ENCODE peak calls at places on chromosomes 11 and 22, in four cellular contexts. One of them, this sample, is unnamed.

GRCh38 chr11:68142028-68142412 is 20.8 kb upstream of the CHKA start:
- DNase-seq in neural progenitor cell: no peak
- DNase-seq in HL-60: peak
- DNase-seq in Caco-2: no peak
- DNase-seq in this sample: no peak

GRCh38 chr11:69293819-69294505 is at the start of gene MYEOV:
- DNase-seq in neural progenitor cell: peak
- DNase-seq in HL-60: no peak
- DNase-seq in Caco-2: peak
- DNase-seq in this sample: peak

GRCh38 chr11:1308745-1309497 is 511 bp downstream of the TOLLIP start:
- DNase-seq in neural progenitor cell: no peak
- DNase-seq in HL-60: no peak
- DNase-seq in Caco-2: no peak
- DNase-seq in this sample: peak

GRCh38 chr22:49777569-49778250 is 50.0 kb downstream of the BRD1 start:
- DNase-seq in neural progenitor cell: no peak
- DNase-seq in HL-60: no peak
- DNase-seq in Caco-2: no peak
- DNase-seq in this sample: no peak

GRCh38 chr11:818396-819128 is at the start of gene PNPLA2:
- DNase-seq in neural progenitor cell: no peak
- DNase-seq in HL-60: no peak
- DNase-seq in Caco-2: peak
- DNase-seq in this sample: no peak

GRCh38 chr11:131195801-131196517 is 174.5 kb upstream of the NTM start:
- DNase-seq in neural progenitor cell: no peak
- DNase-seq in HL-60: no peak
- DNase-seq in Caco-2: no peak
- DNase-seq in this sample: peak

GRCh38 chr11:45662665-45663485 is 2.5 kb downstream of the CHST1 start:
- DNase-seq in neural progenitor cell: peak
- DNase-seq in HL-60: no peak
- DNase-seq in Caco-2: no peak
- DNase-seq in this sample: no peak

GRCh38 chr11:2434506-2435255 is 9.6 kb downstream of the TRPM5 start:
- DNase-seq in neural progenitor cell: no peak
- DNase-seq in HL-60: no peak
- DNase-seq in Caco-2: no peak
- DNase-seq in this sample: no peak

GRCh38 chr22:46813816-46814597 is 51.6 kb downstream of the TBC1D22A start:
- DNase-seq in neural progenitor cell: no peak
- DNase-seq in HL-60: no peak
- DNase-seq in Caco-2: no peak
- DNase-seq in this sample: no peak

GRCh38 chr11:74925281-74925680 is 23.6 kb downstream of the XRRA1 start:
- DNase-seq in neural progenitor cell: no peak
- DNase-seq in HL-60: no peak
- DNase-seq in Caco-2: no peak
- DNase-seq in this sample: no peak

GRCh38 chr11:31764186-31764730 is 46.9 kb downstream of the PAX6 start:
- DNase-seq in neural progenitor cell: peak
- DNase-seq in HL-60: no peak
- DNase-seq in Caco-2: no peak
- DNase-seq in this sample: no peak

GRCh38 chr22:49007013-49007653 is 820.5 kb downstream of the BRD1 start:
- DNase-seq in neural progenitor cell: no peak
- DNase-seq in HL-60: no peak
- DNase-seq in Caco-2: no peak
- DNase-seq in this sample: no peak

GRCh38 chr11:1765871-1766718 is 2.4 kb upstream of the CTSD start:
- DNase-seq in neural progenitor cell: peak
- DNase-seq in HL-60: no peak
- DNase-seq in Caco-2: no peak
- DNase-seq in this sample: no peak

GRCh38 chr11:76623171-76623883 is 47.2 kb downstream of the LRRC32 start:
- DNase-seq in neural progenitor cell: no peak
- DNase-seq in HL-60: no peak
- DNase-seq in Caco-2: no peak
- DNase-seq in this sample: no peak

GRCh38 chr11:124676386-124676785 is 2.7 kb downstream of the SPA17 start:
- DNase-seq in neural progenitor cell: no peak
- DNase-seq in HL-60: no peak
- DNase-seq in Caco-2: no peak
- DNase-seq in this sample: no peak

GRCh38 chr11:20913113-20913512 is 243.7 kb downstream of the NELL1 start:
- DNase-seq in neural progenitor cell: no peak
- DNase-seq in HL-60: no peak
- DNase-seq in Caco-2: no peak
- DNase-seq in this sample: no peak

GRCh38 chr11:79174045-79175008 is 266.5 kb downstream of the TENM4 start:
- DNase-seq in neural progenitor cell: peak
- DNase-seq in HL-60: no peak
- DNase-seq in Caco-2: no peak
- DNase-seq in this sample: peak

GRCh38 chr22:31615481-31615840 is 46.6 kb downstream of the PISD start:
- DNase-seq in neural progenitor cell: no peak
- DNase-seq in HL-60: peak
- DNase-seq in Caco-2: no peak
- DNase-seq in this sample: no peak

GRCh38 chr22:48491451-48491941 is 1336.2 kb downstream of the BRD1 start:
- DNase-seq in neural progenitor cell: peak
- DNase-seq in HL-60: no peak
- DNase-seq in Caco-2: peak
- DNase-seq in this sample: no peak

GRCh38 chr11:117859713-117860112 is 16.7 kb downstream of the FXYD6 start:
- DNase-seq in neural progenitor cell: no peak
- DNase-seq in HL-60: no peak
- DNase-seq in Caco-2: no peak
- DNase-seq in this sample: no peak

GRCh38 chr22:20237480-20238440 is 30.4 kb downstream of the RTN4R start:
- DNase-seq in neural progenitor cell: no peak
- DNase-seq in HL-60: peak
- DNase-seq in Caco-2: no peak
- DNase-seq in this sample: no peak

GRCh38 chr22:20239951-20240773 is 28.0 kb downstream of the RTN4R start:
- DNase-seq in neural progenitor cell: peak
- DNase-seq in HL-60: no peak
- DNase-seq in Caco-2: no peak
- DNase-seq in this sample: no peak

GRCh38 chr22:20240900-20241299 is 27.2 kb downstream of the RTN4R start:
- DNase-seq in neural progenitor cell: no peak
- DNase-seq in HL-60: no peak
- DNase-seq in Caco-2: no peak
- DNase-seq in this sample: no peak

GRCh38 chr22:20238567-20239062 is 29.5 kb downstream of the RTN4R start:
- DNase-seq in neural progenitor cell: peak
- DNase-seq in HL-60: peak
- DNase-seq in Caco-2: peak
- DNase-seq in this sample: peak

DNA sequence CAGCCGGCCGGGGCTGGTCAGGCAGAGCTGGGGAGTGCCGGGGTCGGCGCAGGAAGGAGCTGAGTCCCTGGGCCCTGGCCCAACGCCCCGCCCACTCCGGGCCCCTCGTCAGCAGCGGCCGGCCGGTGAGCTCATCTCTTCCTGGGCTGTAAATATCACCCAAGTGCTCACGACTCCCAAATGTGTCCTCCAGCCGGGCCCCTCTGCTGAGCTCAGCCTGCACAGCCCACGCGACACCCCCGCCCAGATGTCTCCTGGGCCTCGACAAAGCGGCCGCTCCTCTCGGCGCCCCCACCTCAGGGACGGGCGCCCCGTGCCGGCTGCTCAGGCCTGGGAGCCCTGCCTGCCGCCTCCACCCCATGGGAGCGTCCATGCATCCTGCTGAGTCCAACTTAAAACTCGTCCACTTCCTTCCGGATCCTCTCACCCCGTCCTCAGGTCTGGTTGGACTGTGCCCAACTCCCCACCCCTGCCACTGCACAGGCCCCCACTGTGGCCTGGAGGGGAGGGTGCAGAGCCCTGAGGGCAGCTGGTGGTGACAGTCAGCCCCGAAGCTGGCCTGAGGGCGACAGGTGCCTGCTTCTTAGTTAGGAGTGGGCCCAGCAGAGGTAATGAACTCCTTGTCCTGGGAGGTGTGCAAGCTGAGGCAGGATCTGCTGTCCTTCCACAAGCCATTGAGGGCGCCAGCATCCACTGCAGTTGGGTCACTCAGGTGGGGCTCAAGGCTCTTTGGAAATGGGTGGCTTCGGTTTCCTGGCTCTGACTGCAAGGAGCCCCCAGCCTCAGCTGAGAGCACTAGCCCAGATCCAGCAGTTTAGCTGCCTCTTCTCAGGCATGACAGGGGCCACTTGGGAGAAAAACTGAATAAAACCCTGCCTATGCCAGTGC is 28.8 kb downstream of the RTN4R start:
- DNase-seq in neural progenitor cell: no peak
- DNase-seq in HL-60: no peak
- DNase-seq in Caco-2: no peak
- DNase-seq in this sample: peak
- H3K4me3 ChIP-seq in neural progenitor cell: no peak
- H3K4me3 ChIP-seq in HL-60: no peak
- H3K4me3 ChIP-seq in Caco-2: no peak
- H3K4me3 ChIP-seq in this sample: peak

DNA sequence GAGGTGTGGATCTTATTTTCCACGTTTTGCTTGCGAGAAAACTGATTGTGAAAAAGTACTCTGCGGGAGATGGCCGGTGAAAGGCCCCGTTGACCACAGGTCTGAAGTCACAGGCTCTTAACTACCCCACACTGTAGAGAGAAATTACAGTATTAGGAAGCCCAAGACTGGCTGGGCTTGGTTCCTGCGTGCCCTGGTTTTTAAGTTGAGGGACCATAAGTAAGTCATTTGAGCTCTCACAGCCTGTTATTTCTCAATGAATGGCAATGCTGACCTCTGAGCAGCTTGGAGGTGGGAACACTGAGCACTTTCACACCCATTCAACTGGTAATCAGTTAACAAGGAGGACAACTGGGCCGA is 444 bp upstream of the RAB38 start:
- DNase-seq in neural progenitor cell: peak
- DNase-seq in HL-60: no peak
- DNase-seq in Caco-2: no peak
- DNase-seq in this sample: no peak
- H3K4me3 ChIP-seq in neural progenitor cell: peak
- H3K4me3 ChIP-seq in HL-60: no peak
- H3K4me3 ChIP-seq in Caco-2: peak
- H3K4me3 ChIP-seq in this sample: no peak

GRCh38 chr22:43263645-43264514 is 76.9 kb upstream of the TTLL12 start:
- DNase-seq in neural progenitor cell: no peak
- DNase-seq in HL-60: peak
- DNase-seq in Caco-2: no peak
- DNase-seq in this sample: peak
- H3K4me3 ChIP-seq in neural progenitor cell: no peak
- H3K4me3 ChIP-seq in HL-60: no peak
- H3K4me3 ChIP-seq in Caco-2: no peak
- H3K4me3 ChIP-seq in this sample: peak

GRCh38 chr22:22061085-22062077 is 78.8 kb upstream of the TOP3B start:
- DNase-seq in neural progenitor cell: no peak
- DNase-seq in HL-60: peak
- DNase-seq in Caco-2: peak
- DNase-seq in this sample: no peak
- H3K4me3 ChIP-seq in neural progenitor cell: no peak
- H3K4me3 ChIP-seq in HL-60: no peak
- H3K4me3 ChIP-seq in Caco-2: no peak
- H3K4me3 ChIP-seq in this sample: no peak

DNA sequence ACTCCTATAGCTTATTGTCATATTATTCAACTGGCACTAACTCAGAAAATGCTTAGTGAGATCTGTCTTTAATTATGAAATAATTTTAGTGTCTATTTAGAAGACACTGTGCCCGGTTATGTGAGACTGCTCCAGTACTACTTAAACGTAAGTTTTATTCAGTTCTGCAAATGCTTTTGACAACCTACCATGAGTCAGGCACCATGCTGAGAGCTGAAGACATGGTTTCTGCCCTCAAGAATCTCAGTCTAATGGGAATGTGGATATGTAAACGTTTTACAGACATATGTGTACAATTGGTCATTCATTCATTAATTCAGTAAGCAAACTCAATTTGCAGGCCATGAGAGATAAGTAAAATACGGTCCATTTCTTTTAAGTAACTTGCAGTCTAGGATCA is 40.0 kb downstream of the DCUN1D5 start:
- DNase-seq in neural progenitor cell: no peak
- DNase-seq in HL-60: no peak
- DNase-seq in Caco-2: no peak
- DNase-seq in this sample: no peak
- H3K4me3 ChIP-seq in neural progenitor cell: no peak
- H3K4me3 ChIP-seq in HL-60: no peak
- H3K4me3 ChIP-seq in Caco-2: no peak
- H3K4me3 ChIP-seq in this sample: no peak

GRCh38 chr22:24400726-24401596 is 26.4 kb upstream of the ADORA2A start:
- DNase-seq in neural progenitor cell: no peak
- DNase-seq in HL-60: no peak
- DNase-seq in Caco-2: no peak
- DNase-seq in this sample: no peak
- H3K4me3 ChIP-seq in neural progenitor cell: no peak
- H3K4me3 ChIP-seq in HL-60: no peak
- H3K4me3 ChIP-seq in Caco-2: no peak
- H3K4me3 ChIP-seq in this sample: no peak

DNA sequence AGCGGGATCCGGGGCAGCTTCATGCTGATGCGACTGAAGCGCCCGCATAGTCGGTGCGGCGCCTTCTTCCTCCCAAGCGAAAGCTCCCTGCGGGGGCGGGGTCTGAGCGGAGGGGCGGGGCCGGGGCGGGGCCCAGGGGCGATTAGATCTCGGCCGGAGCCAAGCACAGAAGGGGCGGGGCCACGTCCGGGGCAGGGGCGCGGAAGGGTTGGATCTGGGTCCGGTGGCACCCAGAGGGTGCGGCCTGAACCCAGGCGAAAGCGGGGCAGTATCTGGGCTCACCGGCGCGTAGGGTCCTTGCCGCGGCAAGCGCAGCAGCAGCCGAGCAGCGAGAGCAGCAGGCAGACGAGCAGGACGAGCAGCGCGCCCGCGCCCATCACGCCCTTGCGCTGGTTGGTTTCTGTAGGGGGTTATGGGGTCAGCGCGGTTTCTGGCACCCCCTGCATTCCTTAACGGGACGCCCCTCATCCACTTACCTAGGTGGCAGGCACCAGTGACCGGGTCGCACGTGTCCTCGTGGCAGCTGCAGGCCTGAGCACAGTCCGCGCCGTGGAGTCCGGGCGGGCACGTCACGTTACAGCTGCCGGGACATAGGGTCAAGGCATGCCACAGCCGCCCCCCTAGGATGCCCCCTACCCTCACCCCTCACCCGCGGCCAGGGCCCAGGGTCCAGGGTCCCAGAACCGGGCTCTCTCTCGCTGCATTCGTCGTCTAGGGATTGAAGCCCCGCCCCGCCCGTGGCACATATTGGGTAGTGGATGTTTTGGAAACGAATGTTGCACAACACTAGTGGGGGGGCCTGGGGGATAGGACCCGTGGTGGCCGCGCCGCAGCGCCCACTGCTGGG is 8.1 kb downstream of the SCARF2 start:
- DNase-seq in neural progenitor cell: peak
- DNase-seq in HL-60: peak
- DNase-seq in Caco-2: peak
- DNase-seq in this sample: no peak
- H3K4me3 ChIP-seq in neural progenitor cell: peak
- H3K4me3 ChIP-seq in HL-60: peak
- H3K4me3 ChIP-seq in Caco-2: peak
- H3K4me3 ChIP-seq in this sample: no peak

GRCh38 chr11:6319001-6319878 is 1.1 kb downstream of the CAVIN3 start:
- DNase-seq in neural progenitor cell: peak
- DNase-seq in HL-60: no peak
- DNase-seq in Caco-2: no peak
- DNase-seq in this sample: no peak
- H3K4me3 ChIP-seq in neural progenitor cell: peak
- H3K4me3 ChIP-seq in HL-60: no peak
- H3K4me3 ChIP-seq in Caco-2: peak
- H3K4me3 ChIP-seq in this sample: no peak

This sample was measured in SJCRH30.